ENCODE peak calls at places on chromosomes 2 and 18, in six cellular contexts. T is GM20000; S is stimulated activated CD4-positive, alpha-beta T cell treated with anti-CD3 and anti-CD28 coated beads, Interleukin-4, amount 100 ng/mL, for 4 hours; D is NCI-H1694 treated with DMSO at 0.1 percent for 48 hours; L is left cardiac atrium; V is COR-L47. B is an unnamed sample.

GRCh38 chr2:28350791-28351285 is 41.8 kb upstream of the FOSL2 start:
- DNase-seq in V (no peak), S (no peak), T (no peak), D (no peak), L (no peak), B (no peak)

GRCh38 chr2:210895132-210895531 is 338.7 kb downstream of the CPS1 start:
- DNase-seq in T (no peak), V (no peak), D (no peak), S (no peak), L (no peak), B (no peak)

GRCh38 chr2:233178994-233179847 is 72.3 kb upstream of the ATG16L1 start:
- DNase-seq in S (no peak), D (peak), T (no peak), L (peak), V (no peak), B (peak)

GRCh38 chr18:26546875-26547301 is 1.5 kb downstream of the KCTD1 start:
- DNase-seq in V (no peak), S (peak), T (no peak), D (no peak), L (no peak), B (no peak)

GRCh38 chr18:4096501-4096900 is 358.6 kb downstream of the DLGAP1 start:
- DNase-seq in S (no peak), D (no peak), T (no peak), L (no peak), V (no peak), B (no peak)

GRCh38 chr2:43082878-43083261 is 143.5 kb downstream of the ZFP36L2 start:
- DNase-seq in L (no peak), V (no peak), T (no peak), D (no peak), S (no peak), B (no peak)

GRCh38 chr2:30074023-30074422 is 72.8 kb upstream of the YPEL5 start:
- DNase-seq in L (no peak), V (no peak), S (no peak), T (no peak), D (no peak), B (no peak)

GRCh38 chr2:182252534-182252933 is 174.3 kb downstream of the PDE1A start:
- DNase-seq in T (no peak), V (no peak), D (no peak), L (no peak), S (no peak), B (no peak)

GRCh38 chr2:128440666-128441340 is 122.1 kb upstream of the HS6ST1 start:
- DNase-seq in S (no peak), D (no peak), V (peak), L (no peak), T (no peak), B (no peak)

GRCh38 chr2:34991508-34992274 is 1363.9 kb upstream of the CRIM1 start:
- DNase-seq in D (no peak), T (no peak), S (no peak), L (no peak), V (no peak), B (no peak)

GRCh38 chr2:223048519-223048918 is 3.5 kb upstream of the KCNE4 start:
- DNase-seq in D (no peak), L (no peak), V (no peak), S (no peak), T (no peak), B (no peak)

GRCh38 chr2:169664600-169664977 is 29.6 kb downstream of the CFAP210 start:
- DNase-seq in S (no peak), T (no peak), D (no peak), V (no peak), L (no peak), B (no peak)

GRCh38 chr2:144252694-144253093 is 267.2 kb downstream of the ZEB2 start:
- DNase-seq in L (no peak), T (no peak), V (no peak), D (no peak), S (no peak), B (no peak)

GRCh38 chr2:159936471-159936870 is 125.9 kb downstream of the PLA2R1 start:
- DNase-seq in L (no peak), D (no peak), S (no peak), V (no peak), T (no peak), B (no peak)

GRCh38 chr2:232543491-232543890 is 4.0 kb downstream of the CHRNG start:
- DNase-seq in V (no peak), S (no peak), L (no peak), T (no peak), D (no peak), B (no peak)

GRCh38 chr2:42568431-42569115 is at the start of gene MTA3:
- DNase-seq in S (peak), D (no peak), L (peak), T (peak), V (peak), B (peak)

GRCh38 chr2:206614825-206615224 is 27.5 kb upstream of the FAM237A start:
- DNase-seq in T (no peak), S (no peak), D (no peak), V (no peak), L (no peak), B (no peak)

GRCh38 chr2:49937432-49937831 is 783.1 kb upstream of the FSHR start:
- DNase-seq in L (no peak), D (no peak), S (no peak), V (no peak), T (no peak), B (no peak)

GRCh38 chr2:134195341-134195740 is 58.5 kb upstream of the MGAT5 start:
- DNase-seq in S (no peak), D (no peak), L (no peak), T (no peak), V (no peak), B (no peak)

GRCh38 chr2:216320852-216321251 is 51.4 kb downstream of the MARCHF4 start:
- DNase-seq in S (no peak), D (no peak), L (no peak), T (no peak), V (no peak), B (no peak)

GRCh38 chr2:144430722-144431163 is 89.2 kb downstream of the ZEB2 start:
- DNase-seq in S (no peak), T (peak), D (no peak), L (peak), V (no peak), B (no peak)

GRCh38 chr2:78780321-78780720 is 245.2 kb upstream of the REG3G start:
- DNase-seq in S (no peak), D (no peak), T (no peak), V (no peak), L (no peak), B (no peak)

GRCh38 chr2:176173679-176174381 is 14.6 kb upstream of the HOXD1 start:
- DNase-seq in T (no peak), L (no peak), S (no peak), V (no peak), D (no peak), B (no peak)

GRCh38 chr2:12020833-12021469 is 274.5 kb downstream of the LPIN1 start:
- DNase-seq in L (no peak), T (no peak), V (no peak), D (no peak), S (no peak), B (no peak)

GRCh38 chr2:111042772-111043771 is 77.6 kb upstream of the BCL2L11 start:
- DNase-seq in D (no peak), V (no peak), L (no peak), T (peak), S (peak), B (no peak)